ENCODE peak calls at places on chromosomes 5 and 9, in six cellular contexts. W is transverse colon, O is suprapubic skin, U is RWPE1, Y is GM13977, F is heart left ventricle. P is an unnamed sample.

GRCh38 chr9:78307360-78307759 is 10.4 kb downstream of the PSAT1 start:
- DNase-seq in W (no peak), O (no peak), U (no peak), Y (no peak), F (no peak), P (no peak)

GRCh38 chr5:160315968-160316367 is 3.6 kb upstream of the CCNJL start:
- DNase-seq in W (peak), O (no peak), U (peak), Y (no peak), F (no peak), P (peak)

GRCh38 chr5:171542504-171543150 is 123.2 kb downstream of the FGF18 start:
- DNase-seq in W (no peak), O (no peak), U (no peak), Y (no peak), F (no peak), P (no peak)

GRCh38 chr5:73948289-73948688 is 322.3 kb downstream of the ARHGEF28 start:
- DNase-seq in W (no peak), O (no peak), U (no peak), Y (no peak), F (no peak), P (no peak)

GRCh38 chr9:126128494-126129142 is 198.0 kb upstream of the MVB12B start:
- DNase-seq in W (no peak), O (peak), U (no peak), Y (no peak), F (no peak), P (no peak)

GRCh38 chr9:899440-900184 is 58.1 kb downstream of the DMRT1 start:
- DNase-seq in W (peak), O (no peak), U (no peak), Y (no peak), F (no peak), P (no peak)

GRCh38 chr9:13718086-13718485 is 438.6 kb upstream of the MPDZ start:
- DNase-seq in W (no peak), O (no peak), U (no peak), Y (no peak), F (no peak), P (no peak)

GRCh38 chr5:6712136-6712581 is 1.1 kb upstream of the TENT4A start:
- DNase-seq in W (peak), O (no peak), U (no peak), Y (no peak), F (peak), P (peak)

GRCh38 chr9:104775961-104776360 is 12.0 kb downstream of the NIPSNAP3B start:
- DNase-seq in W (no peak), O (no peak), U (no peak), Y (no peak), F (no peak), P (no peak)

DNA sequence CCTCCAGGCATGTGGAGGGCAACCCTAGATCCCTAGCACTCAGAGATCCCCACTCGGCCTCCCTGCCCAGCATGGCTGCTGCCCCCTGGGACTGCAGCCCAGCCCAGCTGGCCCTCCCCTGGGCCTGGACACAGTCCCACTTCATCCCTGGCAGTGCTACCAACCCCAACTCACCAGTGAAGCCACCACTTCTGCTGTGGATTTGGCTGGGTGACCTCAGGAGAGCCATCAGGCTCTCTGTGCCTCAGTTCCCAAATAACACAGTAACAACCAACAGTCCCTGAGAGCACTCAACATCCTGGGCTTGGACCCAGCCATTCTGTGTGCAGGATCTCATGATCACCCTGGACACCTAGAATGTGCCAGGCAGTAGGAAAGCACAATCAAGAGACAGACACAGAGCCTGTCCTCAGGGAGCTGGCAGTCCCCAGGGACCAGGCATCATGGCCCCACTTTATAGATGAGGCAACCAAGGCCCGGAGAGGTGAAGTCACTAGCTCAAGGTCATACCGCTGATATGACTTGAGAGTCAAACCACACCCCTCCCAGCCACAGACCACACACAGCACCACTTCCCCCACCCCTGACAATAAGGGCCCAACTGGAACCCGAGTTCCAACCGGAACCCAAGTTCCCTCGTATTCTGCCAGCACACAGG is 4.7 kb upstream of the PSMB7 start:
- DNase-seq in W (no peak), O (no peak), U (no peak), Y (no peak), F (no peak), P (no peak)
- TF ChIP-seq CTCF in W (no peak), O (no peak), U (peak), Y (no peak), F (peak), P (no peak)

GRCh38 chr5:158947831-158948230 is 151.9 kb downstream of the EBF1 start:
- DNase-seq in W (no peak), O (no peak), U (no peak), Y (no peak), F (no peak), P (no peak)

GRCh38 chr5:158943057-158943456 is 156.7 kb downstream of the EBF1 start:
- DNase-seq in W (no peak), O (no peak), U (peak), Y (no peak), F (no peak), P (peak)

GRCh38 chr5:158940977-158941376 is 158.7 kb downstream of the EBF1 start:
- DNase-seq in W (no peak), O (no peak), U (no peak), Y (no peak), F (no peak), P (no peak)

GRCh38 chr5:158942217-158942616 is 157.5 kb downstream of the EBF1 start:
- DNase-seq in W (no peak), O (no peak), U (no peak), Y (no peak), F (no peak), P (no peak)

DNA sequence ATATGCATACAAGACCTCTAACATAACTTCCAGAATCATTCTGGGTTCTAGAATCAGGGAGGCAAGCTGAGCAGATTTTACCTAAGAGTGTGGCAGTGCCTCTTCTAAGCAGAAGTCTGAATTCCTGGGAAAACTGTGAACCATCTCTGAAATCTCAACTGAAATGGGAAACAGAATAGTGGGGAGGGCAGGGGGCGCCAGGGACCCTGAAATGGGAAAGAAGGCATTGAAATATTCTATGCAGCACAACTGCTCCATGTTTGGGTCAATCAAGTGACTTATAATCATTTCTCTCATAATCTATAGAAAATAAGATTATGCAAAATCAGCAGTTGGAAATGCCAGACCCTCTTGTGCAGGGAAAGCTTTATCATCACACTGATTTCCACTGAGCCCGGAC is 156.1 kb downstream of the EBF1 start:
- DNase-seq in W (no peak), O (no peak), U (no peak), Y (no peak), F (no peak), P (no peak)
- TF ChIP-seq CTCF in W (no peak), O (no peak), U (no peak), Y (no peak), F (no peak), P (no peak)

DNA sequence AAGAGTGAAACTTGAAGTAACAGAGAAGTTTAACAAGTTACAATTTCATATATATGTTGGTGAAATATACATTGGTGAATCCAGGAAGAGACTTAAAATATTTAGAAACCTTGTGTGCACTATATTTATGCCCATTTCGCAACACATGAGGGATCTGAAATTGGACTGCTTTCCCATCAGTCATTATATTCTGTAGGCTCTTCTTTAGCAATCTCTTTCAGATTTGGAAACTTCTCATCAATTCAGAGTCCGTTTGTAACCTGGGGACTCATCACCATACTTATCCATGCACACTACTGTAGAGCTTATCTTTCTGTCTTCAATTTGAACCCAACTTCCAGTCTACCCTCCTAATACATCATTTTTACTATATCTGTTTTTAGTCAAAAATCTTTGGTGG is 2.2 kb downstream of the ITGA1 start:
- DNase-seq in W (no peak), O (no peak), U (no peak), Y (no peak), F (no peak), P (no peak)
- TF ChIP-seq CTCF in W (no peak), O (no peak), U (no peak), Y (no peak), F (no peak), P (no peak)

DNA sequence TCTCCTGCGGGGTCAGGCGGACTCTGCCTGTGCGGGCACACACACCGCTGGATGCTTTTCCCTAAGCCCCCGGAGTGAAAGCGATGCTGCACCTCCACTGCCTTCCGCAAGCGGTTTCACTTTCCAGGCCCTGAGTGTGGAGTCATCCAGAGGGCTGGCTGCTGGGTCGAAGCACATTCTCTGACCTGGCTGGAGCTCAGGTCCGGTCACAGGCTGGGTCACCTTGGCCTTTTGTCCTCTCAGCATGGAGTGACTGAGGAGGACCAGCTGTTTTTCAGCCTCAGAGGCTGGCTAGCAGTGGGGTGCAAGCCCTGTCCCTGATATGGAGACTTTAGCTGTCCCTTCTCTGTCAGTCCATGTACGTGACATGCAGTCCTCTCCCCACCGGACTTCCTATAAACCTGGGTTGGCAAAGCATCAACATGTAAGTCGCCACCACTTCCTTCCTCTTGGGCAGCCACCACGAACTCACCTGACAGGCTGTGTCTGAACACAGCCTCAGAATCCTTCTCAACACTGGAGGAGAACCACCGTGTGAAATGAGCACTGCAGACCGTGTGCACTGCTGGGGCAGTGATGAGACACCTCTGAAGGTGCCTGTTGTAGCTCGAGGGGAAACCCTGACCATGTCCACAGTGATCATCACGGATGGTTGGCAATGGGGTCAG is 51.3 kb downstream of the GADD45G start:
- DNase-seq in W (no peak), O (no peak), U (no peak), Y (no peak), F (no peak), P (no peak)
- TF ChIP-seq CTCF in W (no peak), O (no peak), U (no peak), Y (no peak), F (no peak), P (no peak)

GRCh38 chr9:113355197-113355596 is 5.9 kb downstream of the BSPRY start:
- DNase-seq in W (no peak), O (no peak), U (no peak), Y (no peak), F (no peak), P (no peak)
- TF ChIP-seq CTCF in W (no peak), O (no peak), U (no peak), Y (peak), F (no peak), P (no peak)

GRCh38 chr9:94167055-94167346 is 82.7 kb downstream of the PTPDC1 start:
- DNase-seq in W (no peak), O (no peak), U (no peak), Y (no peak), F (no peak), P (no peak)

GRCh38 chr9:94164756-94165549 is 80.7 kb downstream of the PTPDC1 start:
- DNase-seq in W (no peak), O (no peak), U (no peak), Y (no peak), F (no peak), P (no peak)

GRCh38 chr9:94167376-94167775 is 83.1 kb downstream of the PTPDC1 start:
- DNase-seq in W (no peak), O (no peak), U (no peak), Y (no peak), F (no peak), P (no peak)

GRCh38 chr9:94165592-94166236 is 81.5 kb downstream of the PTPDC1 start:
- DNase-seq in W (peak), O (peak), U (peak), Y (peak), F (peak), P (peak)

DNA sequence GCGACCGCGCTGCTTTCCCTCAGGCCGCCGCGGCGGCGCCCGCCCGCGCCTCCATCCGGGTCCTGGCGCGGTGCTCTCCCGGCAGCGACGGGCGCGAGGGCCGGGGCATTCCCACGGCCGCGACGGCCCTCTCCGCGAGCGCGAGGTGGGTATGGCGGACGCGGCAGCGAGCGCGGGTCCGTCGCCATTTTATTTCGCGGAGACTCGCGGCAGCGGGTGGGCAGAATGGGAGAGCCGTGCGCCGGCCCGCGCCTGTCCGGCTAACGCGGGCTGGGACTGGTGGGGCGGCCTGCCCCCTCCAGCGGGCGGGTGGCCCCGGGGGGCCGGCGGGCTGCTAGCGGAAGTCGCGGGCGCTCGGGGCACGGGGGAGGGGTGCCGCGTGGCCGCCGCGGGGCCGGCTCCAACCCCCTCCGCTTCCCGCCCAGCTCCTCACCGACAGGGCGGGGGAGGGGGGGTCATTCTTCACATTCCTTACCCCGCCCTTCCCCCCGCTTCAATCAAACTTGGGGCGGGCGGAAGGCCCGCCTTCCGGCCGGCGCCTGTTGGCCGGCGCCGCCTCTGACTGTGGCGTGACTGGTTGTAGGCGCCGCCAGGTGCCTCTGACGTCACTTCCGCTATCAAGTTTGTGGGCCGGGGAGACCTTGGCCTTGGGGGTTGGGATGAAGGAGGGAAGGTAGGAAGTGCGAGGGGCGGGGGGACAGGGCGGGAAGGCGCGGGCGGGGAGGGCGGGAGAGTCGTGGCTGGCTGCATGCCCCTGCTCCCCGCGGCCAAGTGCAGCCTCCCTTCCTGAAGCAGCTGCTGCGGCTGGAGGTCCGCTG is 82.2 kb downstream of the PTPDC1 start:
- DNase-seq in W (peak), O (peak), U (peak), Y (peak), F (peak), P (peak)
- TF ChIP-seq CTCF in W (no peak), O (no peak), U (no peak), Y (no peak), F (no peak), P (no peak)

DNA sequence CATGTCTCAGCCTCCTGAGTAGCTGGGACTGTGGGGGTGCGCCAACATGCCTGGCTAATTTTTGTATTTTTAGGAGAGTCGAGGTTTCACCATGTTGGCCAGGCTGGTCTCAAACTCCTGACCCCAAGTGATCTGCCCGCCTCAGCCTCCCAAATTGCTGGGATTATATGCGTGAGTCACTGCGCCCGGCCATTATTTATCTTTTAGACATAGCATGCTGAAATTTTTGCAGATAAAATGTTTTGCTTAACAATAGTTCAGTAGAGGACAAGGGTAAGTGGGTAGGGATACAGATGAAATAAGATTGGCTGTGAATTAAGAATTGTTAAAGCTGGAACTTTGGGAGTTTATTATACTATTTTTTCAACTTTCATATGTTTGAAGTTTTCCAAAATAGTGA is 150.8 kb upstream of the GRHPR start:
- DNase-seq in W (no peak), O (no peak), U (no peak), Y (no peak), F (no peak), P (no peak)
- TF ChIP-seq CTCF in W (no peak), O (no peak), U (no peak), Y (no peak), F (no peak), P (no peak)

GRCh38 chr5:92467695-92468094 is 1084.6 kb upstream of the ARRDC3 start:
- DNase-seq in W (no peak), O (no peak), U (no peak), Y (no peak), F (no peak), P (no peak)

GRCh38 chr5:92471861-92472260 is 1088.7 kb upstream of the ARRDC3 start:
- DNase-seq in W (no peak), O (no peak), U (no peak), Y (no peak), F (no peak), P (no peak)

GRCh38 chr5:92472981-92473566 is 1090.0 kb upstream of the ARRDC3 start:
- DNase-seq in W (no peak), O (no peak), U (no peak), Y (no peak), F (no peak), P (no peak)

GRCh38 chr5:92468307-92468706 is 1085.2 kb upstream of the ARRDC3 start:
- DNase-seq in W (no peak), O (no peak), U (no peak), Y (no peak), F (no peak), P (no peak)

GRCh38 chr5:92470770-92471169 is 1087.7 kb upstream of the ARRDC3 start:
- DNase-seq in W (no peak), O (no peak), U (no peak), Y (no peak), F (no peak), P (no peak)
- TF ChIP-seq CTCF in W (no peak), O (no peak), U (no peak), Y (peak), F (no peak), P (no peak)

P was measured in Calu3.